ENCODE peak calls at places on chromosomes 11 and 22, in nine cellular contexts. W is upper lobe of right lung, S is right lobe of liver, M is ovary, L is heart right ventricle, K is prostate gland, A is esophagus muscularis mucosa, F is lung, V is Panc1. T is an unnamed sample.

GRCh38 chr11:72864692-72865655 is 50.8 kb downstream of the ATG16L2 start:
- DNase-seq in V (no peak), K (no peak), W (no peak), L (no peak), A (no peak), S (no peak), F (no peak), M (no peak), T (no peak)

GRCh38 chr11:34313099-34313517 is 44.7 kb downstream of the ABTB2 start:
- DNase-seq in S (no peak), M (no peak), A (no peak), W (no peak), F (no peak), K (no peak), V (no peak), L (peak; percentile 20), T (no peak)

GRCh38 chr11:123334925-123335324 is 95.1 kb upstream of the GRAMD1B start:
- DNase-seq in L (no peak), F (no peak), W (no peak), K (no peak), M (no peak), S (no peak), A (no peak), V (no peak), T (no peak)

GRCh38 chr11:65719887-65720236 is 736 bp downstream of the RNASEH2C start:
- DNase-seq in S (no peak), M (peak; percentile 56), V (no peak), K (no peak), F (no peak), A (no peak), W (peak; percentile 69), L (no peak), T (no peak)

GRCh38 chr11:68002943-68003845 is 703 bp downstream of the UNC93B1 start:
- DNase-seq in A (no peak), S (no peak), L (peak; percentile 49), M (no peak), K (no peak), F (peak; percentile 59), W (peak; percentile 88), V (no peak), T (no peak)

GRCh38 chr11:111983187-111983986 is 41.8 kb upstream of the DLAT start:
- DNase-seq in W (peak; percentile 80), K (peak; percentile 60), F (peak; percentile 60), A (no peak), L (no peak), S (peak; percentile 84), V (no peak), M (no peak), T (no peak)

GRCh38 chr11:2934057-2934550 is 4.9 kb upstream of the PHLDA2 start:
- DNase-seq in F (no peak), M (peak; percentile 4), L (no peak), V (no peak), W (no peak), S (no peak), A (no peak), K (no peak), T (no peak)

GRCh38 chr11:46299425-46300067 is 22.1 kb downstream of the CREB3L1 start:
- DNase-seq in M (no peak), W (no peak), V (no peak), L (no peak), A (no peak), F (no peak), K (no peak), S (no peak), T (no peak)

GRCh38 chr11:75384438-75385080 is 14.8 kb upstream of the RPS3 start:
- DNase-seq in K (peak; percentile 67), V (no peak), A (peak; percentile 95), W (peak; percentile 91), F (peak; percentile 72), S (peak; percentile 84), L (peak; percentile 86), M (peak; percentile 85), T (peak; percentile 82)

GRCh38 chr22:19178065-19178658 is 374 bp downstream of the SLC25A1 start:
- DNase-seq in W (peak; percentile 83), L (peak; percentile 52), M (no peak), F (no peak), A (no peak), K (no peak), V (no peak), S (peak; percentile 75), T (no peak)

GRCh38 chr22:46062232-46062615 is 85.3 kb upstream of the WNT7B start:
- DNase-seq in V (no peak), S (no peak), K (no peak), W (no peak), M (no peak), F (no peak), L (no peak), A (no peak), T (no peak)

GRCh38 chr11:120404495-120404894 is 68.3 kb downstream of the ARHGEF12 start:
- DNase-seq in V (no peak), M (no peak), L (no peak), S (no peak), A (no peak), W (no peak), F (no peak), K (no peak), T (no peak)

GRCh38 chr22:39175127-39176066 is 22.9 kb upstream of the CBX7 start:
- DNase-seq in A (no peak), F (no peak), S (peak; percentile 50), V (no peak), L (peak; percentile 19), K (no peak), W (no peak), M (peak; percentile 55), T (no peak)

GRCh38 chr22:23984430-23984829 is 4.5 kb downstream of the GSTT2 start:
- DNase-seq in F (peak; percentile 75), V (no peak), L (no peak), K (no peak), A (no peak), M (no peak), S (no peak), W (peak; percentile 42), T (no peak)
- TF ChIP-seq CTCF in F (peak; percentile 88), V (no peak), L (no peak), K (no peak), A (peak; percentile 44), M (peak; percentile 57), S (no peak), W (peak; percentile 68), T (peak; percentile 47)

DNA sequence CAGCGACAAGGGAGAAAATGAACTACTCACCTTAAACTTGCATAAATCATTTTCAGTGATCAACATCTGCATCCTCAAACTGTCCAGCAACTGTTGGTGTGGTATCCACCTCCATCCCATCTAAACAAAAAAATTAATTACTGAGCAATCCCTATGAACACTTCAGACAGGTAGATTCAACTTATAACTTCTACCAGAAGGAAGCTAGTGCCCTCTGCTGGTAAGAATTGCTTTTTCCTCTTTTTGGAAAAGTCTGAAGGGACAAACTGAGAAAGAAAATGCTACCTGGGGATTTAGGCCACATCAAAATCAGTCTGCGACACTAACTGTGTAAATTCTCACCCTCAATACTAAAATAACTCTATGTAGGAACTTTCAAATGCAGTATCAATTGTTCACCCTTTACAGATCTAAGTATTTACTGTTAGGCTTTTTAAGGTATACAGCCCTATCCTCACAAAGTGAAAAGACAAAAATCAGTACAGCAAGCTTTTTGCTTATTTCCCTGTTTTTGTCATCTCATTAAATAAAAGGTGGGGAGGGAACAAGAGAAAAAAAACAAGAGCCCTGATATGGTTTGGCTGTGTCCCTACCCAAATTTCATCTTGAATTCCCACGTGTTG is 17.9 kb downstream of the CLNS1A start:
- DNase-seq in V (peak; percentile 64), W (no peak), S (no peak), M (no peak), A (no peak), F (no peak), L (no peak), K (peak; percentile 49), T (no peak)
- TF ChIP-seq CTCF in V (peak; percentile 85), W (peak; percentile 67), S (peak; percentile 58), M (peak; percentile 33), A (peak; percentile 64), F (peak; percentile 41), L (peak; percentile 40), K (peak; percentile 49), T (peak; percentile 63)

DNA sequence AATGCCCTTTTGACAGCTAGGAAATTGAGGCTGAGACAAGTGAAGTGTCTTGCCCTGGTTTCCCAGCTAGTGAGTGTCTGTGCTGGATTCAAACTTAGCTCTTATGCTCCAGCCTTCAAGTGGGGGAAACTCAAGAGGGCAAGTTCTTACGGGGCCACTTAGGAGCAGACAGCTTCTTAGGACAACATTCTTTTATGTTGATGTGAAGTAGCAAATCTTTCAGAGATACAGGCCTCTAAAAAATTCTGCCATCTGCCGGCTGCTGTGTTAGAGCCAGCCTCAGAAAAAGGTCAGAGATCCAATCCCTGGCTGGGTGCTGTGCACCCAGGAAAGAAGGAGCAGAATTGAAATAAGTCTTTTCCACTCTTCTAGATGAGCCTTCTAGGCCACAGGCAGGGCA is 26.6 kb downstream of the TIMP3 start:
- DNase-seq in M (no peak), K (no peak), W (no peak), S (no peak), A (no peak), L (no peak), V (no peak), F (peak; percentile 52), T (no peak)
- TF ChIP-seq CTCF in M (no peak), K (no peak), W (peak; percentile 23), S (no peak), A (peak; percentile 27), L (no peak), V (peak; percentile 31), F (no peak), T (no peak)

DNA sequence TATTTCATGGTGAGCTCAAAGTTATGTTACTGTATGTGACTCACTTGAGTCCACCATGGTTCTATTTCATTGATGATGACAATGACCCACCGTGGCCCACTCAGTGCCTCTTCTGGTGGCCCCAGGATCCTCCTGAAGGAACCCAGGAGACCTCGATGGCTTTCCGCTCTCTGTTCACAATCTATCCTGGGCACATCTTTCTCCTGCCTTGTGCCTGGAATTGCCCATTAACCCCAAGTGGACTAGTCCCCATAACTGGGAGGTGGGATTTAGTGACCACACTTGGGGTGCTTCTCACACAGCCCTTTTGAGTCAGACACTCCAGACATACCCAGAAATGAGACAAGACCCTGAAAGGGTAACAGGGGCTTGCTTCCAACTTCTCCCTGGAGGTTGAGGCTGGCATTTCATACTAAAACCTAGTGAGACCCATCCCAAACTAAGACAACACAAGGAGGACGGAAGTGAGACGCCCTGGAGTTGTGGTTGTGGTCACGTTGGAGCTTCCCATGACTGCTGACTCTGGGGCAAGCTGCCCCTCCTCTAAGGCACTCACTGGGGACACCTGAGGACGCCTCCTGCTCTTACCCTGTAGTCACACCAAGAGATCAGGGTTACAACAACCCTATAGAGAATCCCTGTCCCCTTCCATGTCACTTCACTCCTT is 22.1 kb downstream of the IGLL5 start:
- DNase-seq in V (no peak), K (no peak), A (no peak), F (no peak), W (no peak), M (no peak), L (no peak), S (no peak), T (no peak)
- TF ChIP-seq CTCF in V (no peak), K (no peak), A (no peak), F (no peak), W (no peak), M (no peak), L (no peak), S (no peak), T (no peak)

GRCh38 chr11:4991066-4991465 is 3.6 kb upstream of the OR51L1 start:
- DNase-seq in F (no peak), W (no peak), L (no peak), V (no peak), K (no peak), S (no peak), A (no peak), M (no peak), T (no peak)
- TF ChIP-seq CTCF in F (no peak), W (no peak), L (no peak), V (peak; percentile 57), K (no peak), S (no peak), A (no peak), M (no peak), T (peak; percentile 7)